ENCODE peak calls at places on chromosome X, in six cellular contexts. O, H, T, B, N and X are unnamed samples.

GRCh38 chrX:27571164-27571563 is 19.0 kb upstream of the DCAF8L2 start:
- DNase-seq in B (no peak), O (no peak), N (no peak), T (no peak), H (no peak), X (no peak)

GRCh38 chrX:153662266-153662665 is 11.3 kb downstream of the PNCK start:
- DNase-seq in N (no peak), O (peak; percentile 66), B (peak; percentile 17), T (peak; percentile 71), H (no peak), X (no peak)

GRCh38 chrX:91434351-91435168 is at the start of gene PABPC5:
- DNase-seq in O (peak; percentile 44), T (peak; percentile 93), B (peak; percentile 47), N (peak; percentile 81), H (peak; percentile 61), X (peak; percentile 63)

GRCh38 chrX:153029875-153030274 is 26.4 kb upstream of the PNMA3 start:
- DNase-seq in O (no peak), T (no peak), N (no peak), B (no peak), H (no peak), X (no peak)

GRCh38 chrX:22109442-22109841 is 77.3 kb downstream of the PHEX start:
- DNase-seq in N (no peak), H (no peak), T (no peak), B (no peak), O (no peak), X (no peak)

GRCh38 chrX:70033348-70033747 is 16.4 kb downstream of the AWAT2 start:
- DNase-seq in B (no peak), O (no peak), T (no peak), H (no peak), N (no peak), X (no peak)

GRCh38 chrX:149185087-149185486 is 320.0 kb downstream of the IDS start:
- DNase-seq in H (no peak), N (no peak), T (no peak), B (no peak), O (no peak), X (no peak)

GRCh38 chrX:148499638-148500427 is 584 bp upstream of the AFF2 start:
- DNase-seq in T (no peak), H (no peak), B (no peak), O (no peak), N (no peak), X (no peak)

GRCh38 chrX:106726485-106727437 is at the start of gene RNF128:
- DNase-seq in B (peak; percentile 73), N (no peak), O (peak; percentile 79), T (no peak), H (peak; percentile 51), X (no peak)

GRCh38 chrX:2559124-2559523 is 58.3 kb upstream of the DHRSX start:
- DNase-seq in B (no peak), H (no peak), T (no peak), N (no peak), O (no peak), X (no peak)

GRCh38 chrX:57583477-57583876 is 8.3 kb upstream of the ZXDB start:
- DNase-seq in O (no peak), N (no peak), H (no peak), B (no peak), T (no peak), X (no peak)

GRCh38 chrX:42615161-42615563 is 162.8 kb downstream of the PPP1R2C start:
- DNase-seq in H (no peak), N (no peak), T (no peak), B (no peak), O (no peak), X (no peak)

GRCh38 chrX:147803948-147804347 is 107.8 kb upstream of the FMR1 start:
- DNase-seq in T (no peak), B (no peak), O (no peak), H (no peak), N (no peak), X (no peak)

GRCh38 chrX:147570483-147570882 is 341.2 kb upstream of the FMR1 start:
- DNase-seq in T (no peak), O (no peak), B (no peak), N (no peak), H (no peak), X (no peak)

GRCh38 chrX:130295519-130296314 is 27.0 kb upstream of the ZNF280C start:
- DNase-seq in B (no peak), H (no peak), O (no peak), T (no peak), N (no peak), X (no peak)

GRCh38 chrX:49160908-49161307 is 1.6 kb upstream of the MAGIX start:
- DNase-seq in T (no peak), N (no peak), B (no peak), H (no peak), O (no peak), X (no peak)

GRCh38 chrX:16874458-16875095 is 4.4 kb upstream of the RBBP7 start:
- DNase-seq in H (no peak), T (no peak), B (no peak), O (no peak), N (no peak), X (no peak)

GRCh38 chrX:68647156-68647957 is at the start of gene STARD8:
- DNase-seq in H (no peak), T (no peak), O (peak; percentile 33), N (peak; percentile 34), B (peak; percentile 26), X (no peak)

DNA sequence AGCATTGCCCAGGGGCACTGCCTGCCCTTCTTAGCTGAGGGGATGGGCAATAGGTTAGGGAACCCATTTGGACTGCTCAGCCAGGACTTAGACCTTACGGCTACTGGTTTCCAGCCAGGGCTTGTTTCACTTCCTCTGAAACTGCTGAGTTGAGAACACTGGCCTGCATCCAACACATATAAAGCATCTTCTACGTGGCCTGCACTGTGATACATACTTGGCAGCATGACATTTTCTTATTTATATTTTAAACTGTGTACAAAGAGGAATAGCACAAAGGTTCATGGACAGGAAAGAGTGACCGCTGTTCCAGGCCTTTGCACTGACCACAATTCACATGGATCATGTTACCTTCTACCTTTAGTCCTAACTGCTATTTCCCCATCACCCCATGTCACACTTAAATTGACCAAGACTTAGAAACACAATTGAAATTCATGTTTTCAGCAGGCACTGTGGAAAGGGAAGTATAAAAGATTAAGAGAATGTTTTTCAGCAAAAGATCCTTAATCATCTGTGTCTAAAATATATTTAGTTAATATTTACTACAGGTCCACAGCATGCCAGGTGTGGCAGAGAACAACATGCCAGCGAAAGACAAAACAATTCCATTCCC is 43.7 kb downstream of the NLGN4X start:
- DNase-seq in T (no peak), B (no peak), O (no peak), N (no peak), H (no peak), X (no peak)
- H3K36me3 ChIP-seq in T (no peaks in the 10 kb centered on the region), B (no peaks in the 10 kb centered on the region), O (no peaks in the 10 kb centered on the region), N (no peaks in the 10 kb centered on the region), H (no peaks in the 10 kb centered on the region), X (no peaks in the 10 kb centered on the region)

DNA sequence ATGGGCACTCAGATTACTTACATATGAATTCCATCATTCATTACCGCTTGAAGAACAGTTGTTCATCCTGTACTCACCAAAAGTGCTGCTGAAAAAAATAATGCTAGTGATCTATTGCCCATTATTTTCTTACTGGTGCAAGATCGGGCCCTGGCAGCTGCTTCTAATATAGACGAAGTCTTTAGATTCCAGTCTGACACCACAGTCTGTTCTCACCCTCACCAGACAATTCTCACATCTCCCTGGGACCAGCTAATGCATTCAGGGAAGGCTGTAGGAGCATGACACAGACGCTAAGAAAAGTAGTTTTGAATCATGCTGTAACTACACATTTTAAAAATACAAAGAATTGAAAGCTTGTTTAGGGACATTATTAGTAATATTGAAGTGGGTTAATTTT is 13.8 kb downstream of the GEMIN8 start:
- DNase-seq in O (no peak), T (no peak), H (no peak), N (no peak), B (no peak), X (no peak)
- H3K4me3 ChIP-seq in O (no peak overlapping the region), T (no peak overlapping the region), H (no peak overlapping the region), N (no peak overlapping the region), B (no peak overlapping the region), X (no peak overlapping the region)

GRCh38 chrX:53285591-53285990 is 4.2 kb upstream of the IQSEC2 start:
- DNase-seq in B (no peak), T (no peak), N (no peak), H (no peak), O (no peak), X (no peak)

GRCh38 chrX:53283567-53283966 is 2.2 kb upstream of the IQSEC2 start:
- DNase-seq in O (no peak), B (no peak), N (no peak), H (no peak), T (no peak), X (no peak)

GRCh38 chrX:53283099-53283498 is 1.7 kb upstream of the IQSEC2 start:
- DNase-seq in O (no peak), N (no peak), H (no peak), B (no peak), T (no peak), X (no peak)

GRCh38 chrX:53282313-53282712 is 929 bp upstream of the IQSEC2 start:
- DNase-seq in B (no peak), T (no peak), H (no peak), N (peak; percentile 45), O (no peak), X (no peak)

DNA sequence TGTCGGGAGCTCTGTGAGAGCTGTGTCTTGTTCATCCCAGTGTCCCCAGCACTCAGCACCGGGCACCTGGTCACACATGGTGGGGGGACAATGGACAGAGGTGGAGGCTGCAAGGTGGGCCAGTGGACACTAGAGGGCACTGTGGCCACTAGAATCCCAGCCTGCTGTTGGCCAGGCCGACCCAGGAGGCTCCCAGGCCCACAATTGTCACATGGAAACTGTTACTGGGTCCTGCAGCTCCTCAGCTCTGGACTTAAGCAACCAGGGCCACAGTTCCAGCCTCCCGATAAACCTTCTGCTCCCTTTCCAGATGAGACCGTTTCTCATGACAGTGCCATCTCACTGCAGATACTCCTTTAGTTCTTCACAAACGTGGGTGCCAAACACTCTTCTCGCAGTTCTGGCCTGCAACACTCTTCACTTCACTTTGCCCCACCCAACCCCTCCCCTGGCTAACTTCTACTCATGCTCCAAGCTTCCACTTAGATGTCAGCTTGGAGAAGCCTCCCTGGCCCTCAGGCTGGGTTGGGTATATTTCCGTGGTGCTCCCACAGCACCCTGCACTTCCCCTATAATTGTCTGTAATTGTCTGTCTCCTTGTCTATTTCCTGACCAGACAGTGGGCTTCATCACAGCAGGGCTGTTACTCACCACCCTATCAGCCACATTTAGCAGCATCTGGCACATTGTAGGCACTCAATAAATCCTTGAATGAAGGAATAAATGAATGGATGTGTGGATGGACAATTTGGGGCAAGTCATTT is 3.5 kb upstream of the IQSEC2 start:
- DNase-seq in N (peak; percentile 57), B (peak; percentile 35), O (peak; percentile 50), H (no peak), T (peak; percentile 83), X (peak; percentile 34)
- TF ChIP-seq CTCF in N (peak; percentile 57), B (peak; percentile 76), O (peak; percentile 71), H (peak; percentile 36), T (peak; percentile 70), X (peak; percentile 60)

GRCh38 chrX:40072246-40072645 is 25.5 kb downstream of the BCOR start:
- DNase-seq in B (no peak), T (no peak), N (no peak), H (no peak), O (no peak), X (no peak)

GRCh38 chrX:40074080-40074958 is 23.4 kb downstream of the BCOR start:
- DNase-seq in O (no peak), N (no peak), T (no peak), B (no peak), H (no peak), X (no peak)

GRCh38 chrX:40076750-40077149 is 21.0 kb downstream of the BCOR start:
- DNase-seq in H (no peak), O (no peak), B (no peak), T (no peak), N (no peak), X (no peak)

GRCh38 chrX:40074959-40075332 is 22.8 kb downstream of the BCOR start:
- DNase-seq in T (no peak), N (no peak), H (no peak), B (no peak), O (no peak), X (no peak)

GRCh38 chrX:40073439-40074054 is 24.2 kb downstream of the BCOR start:
- DNase-seq in H (no peak), O (no peak), N (no peak), B (no peak), T (no peak), X (no peak)
- H3K36me3 ChIP-seq in H (no peaks in the 10 kb centered on the region), O (peaks cover 4% of the 10 kb centered on the region), N (no peaks in the 10 kb centered on the region), B (peaks cover 28% of the 10 kb centered on the region), T (peaks cover 30% of the 10 kb centered on the region), X (no peaks in the 10 kb centered on the region)